ENCODE peak calls at places on chromosomes 1 and 21, in four cellular contexts. E, D, K and F are unnamed samples.

GRCh38 chr21:45620201-45620600 is 23.3 kb upstream of the PCBP3 start:
- DNase-seq in E (no peak), D (no peak), K (no peak), F (no peak)

GRCh38 chr1:235160395-235160964 is 570 bp downstream of the RBM34 start:
- DNase-seq in E (no peak), D (no peak), K (no peak), F (no peak)

GRCh38 chr1:12251442-12251841 is 21.6 kb downstream of the VPS13D start:
- DNase-seq in E (no peak), D (no peak), K (no peak), F (no peak)

GRCh38 chr1:203126866-203127671 is 457 bp upstream of the ADORA1 start:
- DNase-seq in E (no peak), D (no peak), K (no peak), F (no peak)

GRCh38 chr21:45303111-45303615 is 15.5 kb upstream of the POFUT2 start:
- DNase-seq in E (peak; percentile 74), D (peak; percentile 5), K (no peak), F (no peak)

GRCh38 chr1:173937062-173937461 is 19.9 kb upstream of the SERPINC1 start:
- DNase-seq in E (no peak), D (no peak), K (no peak), F (no peak)

GRCh38 chr1:151693057-151693651 is 23.4 kb downstream of the CELF3 start:
- DNase-seq in E (no peak), D (no peak), K (no peak), F (no peak)

GRCh38 chr1:153957744-153958110 is 685 bp downstream of the CRTC2 start:
- DNase-seq in E (no peak), D (no peak), K (no peak), F (no peak)

GRCh38 chr21:29299906-29300546 is 1.3 kb downstream of the BACH1 start:
- DNase-seq in E (peak; percentile 79), D (peak; percentile 57), K (peak; percentile 41), F (no peak)

GRCh38 chr1:209398330-209398991 is 185.1 kb upstream of the CAMK1G start:
- DNase-seq in E (peak; percentile 71), D (no peak), K (peak; percentile 21), F (peak; percentile 29)

GRCh38 chr1:154978360-154978759 is 3.9 kb downstream of the CKS1B start:
- DNase-seq in E (no peak), D (no peak), K (no peak), F (no peak)

GRCh38 chr1:20216574-20216973 is 30.3 kb upstream of the PLA2G2C start:
- DNase-seq in E (no peak), D (no peak), K (no peak), F (no peak)

GRCh38 chr1:211259596-211260126 is 495 bp downstream of the RCOR3 start:
- DNase-seq in E (peak; percentile 85), D (peak; percentile 56), K (peak; percentile 65), F (peak; percentile 62)

GRCh38 chr1:6975371-6975770 is 190.1 kb downstream of the CAMTA1 start:
- DNase-seq in E (no peak), D (no peak), K (no peak), F (no peak)

GRCh38 chr1:91924146-91924545 is 25.1 kb upstream of the BRDT start:
- DNase-seq in E (no peak), D (no peak), K (no peak), F (no peak)

GRCh38 chr1:29736582-29737188 is 500.4 kb downstream of the PTPRU start:
- DNase-seq in E (no peak), D (peak; percentile 26), K (peak; percentile 23), F (no peak)

DNA sequence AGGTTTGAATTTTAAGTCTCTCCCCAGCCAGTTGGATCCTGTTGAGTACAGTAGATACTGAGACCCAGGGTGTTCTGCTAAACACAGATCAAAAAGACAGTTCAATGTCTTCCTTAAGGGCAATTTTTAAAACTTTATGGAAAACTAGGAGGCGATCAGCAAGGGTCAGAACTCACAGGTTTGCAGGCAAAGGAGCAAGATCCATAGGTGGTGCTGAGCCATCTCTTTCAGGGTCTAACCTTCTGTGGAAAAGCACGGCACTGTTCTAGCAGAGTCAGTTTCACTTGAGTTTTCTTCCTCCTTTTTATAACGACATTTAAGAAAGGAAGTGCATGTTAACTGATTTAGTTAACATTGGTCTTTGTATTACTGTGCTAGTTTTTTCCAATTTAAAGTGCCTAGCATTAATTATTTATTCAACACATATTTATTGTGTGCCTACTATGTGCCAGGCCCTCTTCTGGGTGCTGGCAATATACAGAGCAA is at the start of gene CD84:
- DNase-seq in E (no peak), D (no peak), K (no peak), F (no peak)
- TF ChIP-seq POLR2A in E (no peak), D (no peak), K (no peak), F (no peak)

GRCh38 chr1:156852414-156852874 is 6.5 kb downstream of the INSRR start:
- DNase-seq in E (peak; percentile 79), D (peak; percentile 99), K (peak; percentile 81), F (no peak)

GRCh38 chr1:156854634-156855033 is 4.3 kb downstream of the INSRR start:
- DNase-seq in E (no peak), D (no peak), K (no peak), F (no peak)

GRCh38 chr1:156851779-156852413 is 7.0 kb downstream of the INSRR start:
- DNase-seq in E (no peak), D (peak; percentile 97), K (peak; percentile 49), F (no peak)

GRCh38 chr1:156856282-156856785 is 2.6 kb downstream of the INSRR start:
- DNase-seq in E (no peak), D (no peak), K (no peak), F (no peak)

DNA sequence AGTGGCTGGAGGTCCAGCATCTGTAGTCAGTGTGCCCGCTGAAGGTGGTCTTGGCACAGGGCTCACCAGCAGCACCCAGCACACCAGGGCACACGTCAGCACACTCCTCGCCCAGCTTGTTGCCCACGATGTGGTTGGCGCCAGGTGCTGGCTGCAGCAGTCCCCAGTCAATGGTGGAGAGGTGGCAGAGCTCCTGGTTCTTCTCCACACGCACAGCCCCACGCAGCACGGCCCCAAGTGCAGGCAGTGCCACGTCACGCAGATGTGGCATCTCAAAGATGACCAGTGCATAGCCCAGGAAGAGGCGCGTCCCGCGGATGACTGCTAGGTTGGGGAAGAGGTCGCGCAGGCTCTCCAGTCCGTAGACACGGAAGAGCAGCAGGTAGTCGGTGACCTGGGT is 5.2 kb downstream of the INSRR start:
- DNase-seq in E (no peak), D (no peak), K (no peak), F (no peak)
- H3K27me3 ChIP-seq in E (peaks cover 3% of the 10 kb centered on the region), D (no peaks in the 10 kb centered on the region), K (peaks cover 2% of the 10 kb centered on the region), F (no peaks in the 10 kb centered on the region)

DNA sequence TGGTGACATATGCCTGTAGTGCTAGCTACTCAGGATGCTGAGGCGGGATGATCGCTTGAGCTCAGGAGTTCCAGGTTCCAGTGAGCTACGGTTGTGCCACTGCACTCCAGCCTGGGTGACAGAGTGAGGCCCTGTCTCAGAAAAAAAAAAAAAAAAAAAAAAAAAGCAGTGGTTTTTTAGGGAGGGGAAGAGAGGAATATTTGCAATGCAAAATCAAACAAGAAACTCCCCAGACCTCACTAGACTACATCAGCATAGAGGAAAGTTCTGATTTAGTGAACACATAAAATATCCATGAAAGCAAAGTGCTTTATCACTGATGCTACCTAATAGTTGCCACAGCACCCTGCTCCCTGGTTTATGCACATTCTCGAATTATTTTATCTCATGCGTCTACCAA is 50.5 kb upstream of the GPR157 start:
- DNase-seq in E (no peak), D (no peak), K (no peak), F (no peak)
- H3K27ac ChIP-seq in E (peak overlapping the region; percentile 30), D (peak overlapping the region; percentile 33), K (no peak overlapping the region), F (no peak overlapping the region)

GRCh38 chr1:156465747-156466365 is 34.7 kb downstream of the MEF2D start:
- DNase-seq in E (no peak), D (no peak), K (no peak), F (no peak)

GRCh38 chr1:156462954-156463795 is 37.4 kb downstream of the MEF2D start:
- DNase-seq in E (no peak), D (no peak), K (no peak), F (no peak)

GRCh38 chr1:156464825-156465452 is 35.6 kb downstream of the MEF2D start:
- DNase-seq in E (no peak), D (no peak), K (no peak), F (no peak)

GRCh38 chr1:156463874-156464273 is 36.7 kb downstream of the MEF2D start:
- DNase-seq in E (no peak), D (no peak), K (no peak), F (no peak)

DNA sequence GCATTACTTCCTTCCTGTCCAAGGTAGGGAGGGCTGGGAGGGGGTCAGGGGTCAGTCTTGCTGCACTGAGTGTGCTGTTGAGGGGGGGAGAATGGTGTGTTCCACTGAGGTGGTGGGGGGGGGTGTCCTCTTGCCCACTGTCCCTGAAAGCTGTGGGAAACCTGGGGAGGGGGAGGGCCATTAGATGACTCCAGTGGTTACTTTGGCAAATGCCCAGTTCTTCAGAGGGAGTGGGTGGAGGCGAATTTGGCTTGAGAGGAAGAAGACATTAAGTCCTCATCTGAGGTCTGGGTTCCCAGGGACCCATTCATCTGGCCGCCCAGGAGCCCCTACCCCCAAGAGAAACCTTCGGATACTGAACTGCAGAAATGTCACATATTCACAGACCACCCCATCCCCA is 36.2 kb downstream of the MEF2D start:
- DNase-seq in E (peak; percentile 68), D (no peak), K (no peak), F (no peak)
- TF ChIP-seq POLR2A in E (no peak), D (no peak), K (no peak), F (no peak)

GRCh38 chr1:231183875-231184590 is 22.2 kb downstream of the TRIM67 start:
- DNase-seq in E (no peak), D (no peak), K (no peak), F (no peak)
- H3K27me3 ChIP-seq in E (no peaks in the 10 kb centered on the region), D (no peaks in the 10 kb centered on the region), K (peaks cover 2% of the 10 kb centered on the region), F (no peaks in the 10 kb centered on the region)

GRCh38 chr1:21576031-21576797 is 67.0 kb downstream of the ALPL start:
- DNase-seq in E (no peak), D (no peak), K (no peak), F (no peak)

GRCh38 chr1:21573475-21573874 is 64.3 kb downstream of the ALPL start:
- DNase-seq in E (no peak), D (no peak), K (no peak), F (no peak)

GRCh38 chr1:21575351-21575942 is 66.2 kb downstream of the ALPL start:
- DNase-seq in E (no peak), D (no peak), K (no peak), F (no peak)

GRCh38 chr1:21573971-21574458 is 64.8 kb downstream of the ALPL start:
- DNase-seq in E (peak; percentile 77), D (peak; percentile 84), K (peak; percentile 85), F (peak; percentile 33)

GRCh38 chr1:21574464-21575151 is 65.4 kb downstream of the ALPL start:
- DNase-seq in E (no peak), D (no peak), K (peak; percentile 86), F (peak; percentile 49)
- H3K27ac ChIP-seq in E (peak overlapping the region; percentile 33), D (peak overlapping the region; percentile 14), K (peak overlapping the region; percentile 93), F (peak overlapping the region; percentile 62)